ENCODE peak calls at places on chromosomes 7 and 10, in ten cellular contexts. D is HTR-8/SVneo; F is HEK293T; K is stimulated activated CD4-positive, alpha-beta T cell treated with anti-CD3 and anti-CD28 coated beads, Interleukin-4, amount 100 ng/mL, for 24 hours; O is stimulated activated CD8-positive, alpha-beta memory T cell treated with anti-CD3 and anti-CD28 coated beads, Interleukin-7, amount 100 ng/mL, for 24 hours; M is kidney glomerular epithelial cell; C is nucleus accumbens; E is adrenal gland; T is NCI-H1694 treated with DMSO at 0.1 percent for 48 hours; Y is HuH-7.5. A is an unnamed sample.

GRCh38 chr10:74863508-74863907 is 37.1 kb downstream of the KAT6B start:
- DNase-seq in D (no peak), F (no peak), K (no peak), O (no peak), M (no peak), C (no peak), E (no peak), T (no peak), Y (no peak), A (no peak)

GRCh38 chr7:31263363-31263762 is 77.2 kb downstream of the NEUROD6 start:
- DNase-seq in D (no peak), F (no peak), K (no peak), O (no peak), M (no peak), C (no peak), E (no peak), T (no peak), Y (no peak), A (no peak)

GRCh38 chr7:81929386-81929785 is 159.5 kb upstream of the HGF start:
- DNase-seq in D (no peak), F (no peak), K (no peak), O (no peak), M (no peak), C (no peak), E (no peak), T (no peak), Y (no peak), A (no peak)

GRCh38 chr10:43921478-43921877 is 272.8 kb upstream of the ZNF32 start:
- DNase-seq in D (no peak), F (no peak), K (no peak), O (no peak), M (no peak), C (no peak), E (no peak), T (no peak), Y (no peak), A (no peak)

GRCh38 chr10:53918755-53919154 is 882.3 kb downstream of the PCDH15 start:
- DNase-seq in D (no peak), F (no peak), K (no peak), O (no peak), M (no peak), C (no peak), E (no peak), T (no peak), Y (no peak), A (no peak)

GRCh38 chr7:65731562-65732035 is 141.3 kb upstream of the VKORC1L1 start:
- DNase-seq in D (no peak), F (peak), K (peak), O (no peak), M (no peak), C (no peak), E (peak), T (no peak), Y (no peak), A (no peak)

GRCh38 chr10:99329238-99329890 is at the start of gene CNNM1:
- DNase-seq in D (peak), F (no peak), K (peak), O (no peak), M (peak), C (peak), E (peak), T (peak), Y (peak), A (no peak)

GRCh38 chr10:117552759-117553158 is 10.2 kb downstream of the EMX2 start:
- DNase-seq in D (no peak), F (no peak), K (no peak), O (no peak), M (no peak), C (no peak), E (no peak), T (no peak), Y (no peak), A (no peak)

GRCh38 chr7:19066109-19066508 is 51.3 kb downstream of the TWIST1 start:
- DNase-seq in D (no peak), F (no peak), K (no peak), O (no peak), M (no peak), C (no peak), E (no peak), T (no peak), Y (no peak), A (no peak)

GRCh38 chr10:113980408-113981087 is 63.1 kb upstream of the ADRB1 start:
- DNase-seq in D (no peak), F (no peak), K (no peak), O (no peak), M (no peak), C (no peak), E (no peak), T (no peak), Y (no peak), A (no peak)

GRCh38 chr10:109306698-109307097 is 616.6 kb downstream of the XPNPEP1 start:
- DNase-seq in D (no peak), F (no peak), K (no peak), O (no peak), M (no peak), C (no peak), E (no peak), T (no peak), Y (no peak), A (no peak)

GRCh38 chr7:114481995-114482394 is 67.4 kb downstream of the FOXP2 start:
- DNase-seq in D (peak), F (no peak), K (no peak), O (no peak), M (no peak), C (no peak), E (no peak), T (no peak), Y (no peak), A (no peak)

GRCh38 chr7:17623546-17624185 is 316.6 kb downstream of the SNX13 start:
- DNase-seq in D (no peak), F (no peak), K (no peak), O (no peak), M (no peak), C (no peak), E (no peak), T (no peak), Y (no peak), A (no peak)

GRCh38 chr10:30096564-30096963 is 37.2 kb upstream of the JCAD start:
- DNase-seq in D (no peak), F (no peak), K (no peak), O (no peak), M (no peak), C (no peak), E (no peak), T (no peak), Y (no peak), A (no peak)

GRCh38 chr10:112754001-112754411 is 196.0 kb upstream of the TCF7L2 start:
- DNase-seq in D (no peak), F (no peak), K (no peak), O (no peak), M (peak), C (no peak), E (no peak), T (no peak), Y (no peak), A (no peak)

GRCh38 chr7:116417593-116418345 is 81.8 kb upstream of the CAV2 start:
- DNase-seq in D (no peak), F (no peak), K (no peak), O (no peak), M (no peak), C (no peak), E (peak), T (no peak), Y (no peak), A (no peak)

GRCh38 chr7:14988941-14989340 is 86.4 kb upstream of the DGKB start:
- DNase-seq in D (no peak), F (no peak), K (no peak), O (no peak), M (no peak), C (no peak), E (no peak), T (no peak), Y (no peak), A (no peak)

A was measured in mucosa of gallbladder.